ENCODE peak calls at places on chromosomes 11 and 22, in six cellular contexts. H is fibroblast of pulmonary artery, B is ascending aorta, R is retinal pigment epithelial cell, A is omental fat pad, P is HepG2. U is an unnamed sample.

GRCh38 chr11:35305670-35306382 is 113.5 kb downstream of the SLC1A2 start:
- DNase-seq in A (no peak), B (no peak), R (no peak), P (peak; percentile 12), H (peak; percentile 69), U (no peak)

GRCh38 chr11:83671295-83671694 is 385.1 kb upstream of the CCDC90B start:
- DNase-seq in P (no peak), H (no peak), R (no peak), B (no peak), A (no peak), U (no peak)

GRCh38 chr11:2926611-2927492 is 2.4 kb downstream of the PHLDA2 start:
- DNase-seq in P (no peak), B (no peak), R (no peak), H (no peak), A (no peak), U (no peak)

GRCh38 chr11:23181022-23181807 is 320.9 kb upstream of the CCDC179 start:
- DNase-seq in P (no peak), B (no peak), A (no peak), R (no peak), H (no peak), U (no peak)

GRCh38 chr11:83852775-83853442 is 566.7 kb upstream of the CCDC90B start:
- DNase-seq in B (no peak), A (no peak), R (no peak), H (no peak), P (peak; percentile 87), U (no peak)

GRCh38 chr11:66886671-66887221 is 29.9 kb downstream of the LRFN4 start:
- DNase-seq in R (no peak), B (no peak), A (no peak), P (no peak), H (peak; percentile 66), U (no peak)

GRCh38 chr11:33941637-33942160 is 49.8 kb upstream of the LMO2 start:
- DNase-seq in P (no peak), H (peak; percentile 56), R (no peak), A (no peak), B (peak; percentile 66), U (no peak)

GRCh38 chr22:45807156-45807915 is 135.7 kb downstream of the ATXN10 start:
- DNase-seq in R (no peak), P (no peak), H (no peak), A (no peak), B (no peak), U (no peak)

GRCh38 chr22:30803679-30804078 is 109.0 kb downstream of the OSBP2 start:
- DNase-seq in A (no peak), H (no peak), R (peak; percentile 46), B (no peak), P (no peak), U (no peak)

GRCh38 chr22:16961477-16962186 is 46.4 kb downstream of the GAB4 start:
- DNase-seq in B (no peak), P (no peak), A (no peak), R (no peak), H (no peak), U (no peak)

GRCh38 chr11:114774599-114775365 is 96.5 kb downstream of the NXPE2 start:
- DNase-seq in A (no peak), H (peak; percentile 8), P (peak; percentile 51), B (no peak), R (no peak), U (peak; percentile 52)

GRCh38 chr11:119356349-119357031 is 10.0 kb upstream of the MFRP start:
- DNase-seq in P (no peak), H (peak; percentile 73), A (peak; percentile 66), B (peak; percentile 89), R (no peak), U (peak; percentile 84)

GRCh38 chr11:95908826-95909225 is 15.1 kb downstream of the MTMR2 start:
- DNase-seq in A (no peak), R (peak; percentile 70), H (peak; percentile 45), B (no peak), P (no peak), U (no peak)

GRCh38 chr11:6553634-6554033 is 49.8 kb downstream of the RRP8 start:
- DNase-seq in A (no peak), B (no peak), R (no peak), H (no peak), P (no peak), U (no peak)

GRCh38 chr11:120337896-120338840 is 2.0 kb downstream of the ARHGEF12 start:
- DNase-seq in A (no peak), H (peak; percentile 40), B (no peak), R (no peak), P (peak; percentile 27), U (no peak)

GRCh38 chr22:27094633-27095308 is 437.4 kb downstream of the MIAT start:
- DNase-seq in B (peak; percentile 75), R (no peak), A (no peak), H (peak; percentile 27), P (no peak), U (no peak)

GRCh38 chr11:28547395-28547794 is 439.2 kb downstream of the METTL15 start:
- DNase-seq in P (no peak), R (no peak), A (no peak), H (no peak), B (no peak), U (no peak)

GRCh38 chr11:3225826-3226750 is 6.1 kb downstream of the MRGPRE start:
- DNase-seq in B (peak; percentile 59), P (no peak), A (no peak), H (no peak), R (no peak), U (no peak)

DNA sequence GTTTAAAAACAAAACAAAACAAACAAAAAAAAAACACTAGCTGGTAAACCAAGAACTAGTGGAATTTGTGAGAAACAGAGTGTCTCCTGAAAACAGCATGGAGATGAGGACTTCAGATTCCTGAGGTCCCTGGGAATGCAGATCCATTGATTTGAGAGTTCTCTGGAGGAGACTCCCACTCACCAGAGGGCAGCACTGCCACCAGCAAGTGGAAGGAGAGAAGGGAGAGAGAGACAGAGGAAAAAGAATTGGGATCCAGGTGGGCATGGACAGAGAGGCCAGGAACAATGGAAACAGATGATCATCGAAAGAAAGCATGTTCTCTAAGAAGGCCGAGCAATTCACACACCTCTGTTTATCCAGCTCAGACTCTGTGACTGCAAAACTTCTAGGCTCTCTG is 31.8 kb downstream of the ETS1 start:
- DNase-seq in A (no peak), P (peak; percentile 6), R (no peak), H (peak; percentile 49), B (no peak), U (no peak)
- TF ChIP-seq CTCF in A (no peak), P (peak; percentile 28), R (peak; percentile 61), H (peak; percentile 43), B (no peak), U (no peak)

DNA sequence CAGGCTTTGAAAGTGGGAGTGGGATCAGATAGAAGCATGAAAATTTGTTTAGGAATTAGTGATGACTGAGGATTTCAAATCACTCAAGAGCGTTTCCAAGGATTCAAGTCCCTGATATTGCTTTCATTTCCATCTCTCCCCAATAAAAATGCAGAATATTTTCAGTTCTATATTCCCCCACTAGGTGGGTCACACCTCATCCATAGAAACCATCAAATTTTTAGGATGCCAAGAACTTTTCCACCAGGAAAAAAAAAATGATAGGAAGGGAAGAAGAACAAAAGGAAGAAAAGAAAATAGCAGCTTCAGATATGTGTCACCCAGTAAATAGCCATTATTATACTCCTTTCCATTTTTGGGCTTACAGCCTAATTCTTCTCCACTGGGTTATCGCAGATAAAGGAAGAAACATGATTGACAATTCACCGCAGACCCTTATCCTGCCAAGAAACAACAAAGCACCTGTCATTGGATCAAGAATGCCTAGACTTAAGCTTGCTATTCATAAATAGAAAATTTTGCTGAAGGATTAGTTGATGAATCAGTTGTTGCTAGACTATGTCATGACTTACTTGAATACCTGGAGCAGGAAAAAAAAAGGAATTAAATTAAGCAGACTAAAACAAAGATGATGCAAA is 30.3 kb upstream of the OR10D3 start:
- DNase-seq in B (no peak), A (no peak), H (no peak), P (no peak), R (no peak), U (no peak)
- TF ChIP-seq CTCF in B (no peak), A (no peak), H (peak; percentile 9), P (no peak), R (peak; percentile 30), U (peak; percentile 60)

GRCh38 chr11:70226967-70227366 is 23.9 kb downstream of the FADD start:
- DNase-seq in A (no peak), R (no peak), P (no peak), B (no peak), H (no peak), U (no peak)
- TF ChIP-seq CTCF in A (no peak), R (peak; percentile 34), P (peak; percentile 65), B (no peak), H (peak; percentile 22), U (no peak)

GRCh38 chr11:4991066-4991465 is 3.6 kb upstream of the OR51L1 start:
- DNase-seq in H (peak; percentile 11), R (no peak), P (no peak), B (no peak), A (no peak), U (no peak)
- TF ChIP-seq CTCF in H (peak; percentile 33), R (peak; percentile 54), P (no peak), B (no peak), A (no peak), U (no peak)